ENCODE peak calls at places on chromosome 1, in seven cellular contexts. V is activated T-cell treated with anti-CD3 and anti-CD28 coated beads for 1 hour; C is stimulated activated CD4-positive, alpha-beta T cell treated with anti-CD3 and anti-CD28 coated beads, Interleukin-1b, Interleukin-23, amount 100 ng/mL, for 4 hours; Q is ELF-1; Y is GM20000; E is NCI-H1092 treated with DMSO at 0.1 percent for 48 hours; D is head of caudate nucleus. R is an unnamed sample.

GRCh38 chr1:50705041-50705440 is 255.0 kb downstream of the FAF1 start:
- DNase-seq in E (no peak), C (no peak), Q (no peak), V (no peak), D (no peak), Y (no peak), R (no peak)

GRCh38 chr1:151611288-151611790 is 511 bp upstream of the SNX27 start:
- DNase-seq in V (no peak), C (no peak), Q (no peak), D (no peak), E (no peak), Y (no peak), R (peak; percentile 59)

GRCh38 chr1:93804412-93804811 is 74.6 kb downstream of the DNTTIP2 start:
- DNase-seq in C (no peak), D (no peak), E (no peak), Q (no peak), Y (no peak), V (no peak), R (no peak)

GRCh38 chr1:218620956-218621355 is 275.8 kb downstream of the TGFB2 start:
- DNase-seq in C (no peak), V (no peak), D (no peak), Y (no peak), Q (no peak), E (no peak), R (no peak)

GRCh38 chr1:235855811-235856429 is 10.8 kb downstream of the LYST start:
- DNase-seq in E (no peak), D (no peak), C (no peak), Q (no peak), Y (peak; percentile 42), V (no peak), R (no peak)

GRCh38 chr1:53344921-53345838 is 17.3 kb upstream of the LRP8 start:
- DNase-seq in Y (no peak), Q (no peak), C (no peak), E (no peak), V (no peak), D (no peak), R (no peak)

GRCh38 chr1:20936621-20937020 is 149.5 kb upstream of the HP1BP3 start:
- DNase-seq in Q (no peak), E (no peak), Y (no peak), C (no peak), V (no peak), D (no peak), R (no peak)

GRCh38 chr1:206578115-206578935 is 33.9 kb downstream of the EIF2D start:
- DNase-seq in Q (no peak), C (no peak), D (no peak), Y (no peak), V (no peak), E (no peak), R (no peak)

GRCh38 chr1:209675567-209676154 is 449 bp downstream of the G0S2 start:
- DNase-seq in C (no peak), V (no peak), Q (peak; percentile 62), D (peak; percentile 29), E (peak; percentile 76), Y (no peak), R (peak; percentile 45)

GRCh38 chr1:16122916-16123315 is 33.0 kb downstream of the EPHA2 start:
- DNase-seq in V (peak; percentile 7), Y (peak; percentile 60), C (peak; percentile 5), D (no peak), E (no peak), Q (no peak), R (no peak)

GRCh38 chr1:228455715-228456114 is 31.5 kb upstream of the RNF187 start:
- DNase-seq in E (peak; percentile 12), Q (no peak), Y (no peak), C (no peak), V (no peak), D (no peak), R (no peak)

GRCh38 chr1:230332429-230333088 is 93.6 kb downstream of the PGBD5 start:
- DNase-seq in V (no peak), Y (no peak), E (no peak), D (no peak), C (no peak), Q (peak; percentile 81), R (no peak)

GRCh38 chr1:244052728-244053312 is 1.7 kb downstream of the ZBTB18 start:
- DNase-seq in Q (no peak), D (no peak), C (no peak), E (no peak), V (no peak), Y (no peak), R (no peak)

GRCh38 chr1:87902830-87903614 is 574.3 kb downstream of the LMO4 start:
- DNase-seq in D (no peak), C (no peak), Q (peak; percentile 4), E (peak; percentile 8), Y (no peak), V (no peak), R (peak; percentile 43)

GRCh38 chr1:162690672-162691434 is 58.6 kb downstream of the DDR2 start:
- DNase-seq in C (no peak), V (no peak), D (no peak), Y (no peak), Q (peak; percentile 92), E (no peak), R (no peak)

R was measured in Ammon's horn.